ENCODE peak calls at places on chromosomes 1 and 21, in ten cellular contexts. U is uterus, L is body of pancreas, A is GM13976, Z is heart right ventricle, W is Peyer's patch, X is fibroblast of mammary gland, E is ascending aorta, T is brain microvascular endothelial cell, G is psoas muscle. Y is an unnamed sample.

GRCh38 chr1:205317311-205317917 is 4.1 kb downstream of the NUAK2 start:
- DNase-seq in U (peak; percentile 39), L (peak; percentile 98), A (no peak), Z (peak; percentile 53), W (peak; percentile 95), X (no peak), E (no peak), T (no peak), G (peak; percentile 82), Y (no peak)

GRCh38 chr21:26811031-26811430 is 34.2 kb downstream of the ADAMTS1 start:
- DNase-seq in U (no peak), L (no peak), A (no peak), Z (no peak), W (no peak), X (peak; percentile 56), E (no peak), T (peak; percentile 63), G (no peak), Y (no peak)

GRCh38 chr21:31335957-31336738 is 7.9 kb downstream of the TIAM1 start:
- DNase-seq in U (no peak), L (no peak), A (no peak), Z (peak; percentile 29), W (no peak), X (peak; percentile 96), E (no peak), T (peak; percentile 94), G (peak; percentile 33), Y (no peak)

GRCh38 chr21:36664678-36665022 is 34.3 kb upstream of the SIM2 start:
- DNase-seq in U (no peak), L (no peak), A (no peak), Z (no peak), W (no peak), X (no peak), E (no peak), T (no peak), G (peak; percentile 18), Y (no peak)

GRCh38 chr1:21508580-21509350 is 458 bp upstream of the ALPL start:
- DNase-seq in U (peak; percentile 24), L (peak; percentile 71), A (peak; percentile 91), Z (peak; percentile 68), W (peak; percentile 73), X (peak; percentile 42), E (no peak), T (no peak), G (peak; percentile 72), Y (peak; percentile 52)

GRCh38 chr1:63148825-63149645 is 173.3 kb upstream of the FOXD3 start:
- DNase-seq in U (no peak), L (peak; percentile 28), A (peak; percentile 13), Z (no peak), W (no peak), X (peak; percentile 32), E (no peak), T (peak; percentile 49), G (no peak), Y (no peak)

GRCh38 chr1:112388436-112388835 is 7.6 kb upstream of the CTTNBP2NL start:
- DNase-seq in U (no peak), L (no peak), A (no peak), Z (peak; percentile 54), W (no peak), X (peak; percentile 60), E (no peak), T (peak; percentile 45), G (no peak), Y (no peak)

GRCh38 chr1:229248821-229249817 is 21.8 kb upstream of the RAB4A start:
- DNase-seq in U (no peak), L (no peak), A (no peak), Z (no peak), W (no peak), X (no peak), E (no peak), T (no peak), G (no peak), Y (no peak)

GRCh38 chr1:240533154-240533780 is 78.7 kb downstream of the GREM2 start:
- DNase-seq in U (no peak), L (no peak), A (no peak), Z (no peak), W (no peak), X (no peak), E (no peak), T (no peak), G (no peak), Y (no peak)

GRCh38 chr1:226233293-226233692 is 9.8 kb downstream of the MIXL1 start:
- DNase-seq in U (no peak), L (no peak), A (no peak), Z (no peak), W (no peak), X (no peak), E (no peak), T (no peak), G (no peak), Y (no peak)

GRCh38 chr1:201880928-201881571 is 7.6 kb upstream of the SHISA4 start:
- DNase-seq in U (no peak), L (no peak), A (no peak), Z (no peak), W (no peak), X (no peak), E (no peak), T (no peak), G (no peak), Y (no peak)

GRCh38 chr1:104878203-104878911 is 1128.7 kb downstream of the AMY1C start:
- DNase-seq in U (no peak), L (no peak), A (no peak), Z (no peak), W (peak; percentile 20), X (no peak), E (no peak), T (no peak), G (no peak), Y (no peak)

GRCh38 chr1:38114231-38114630 is 67.6 kb upstream of the POU3F1 start:
- DNase-seq in U (no peak), L (peak; percentile 64), A (no peak), Z (no peak), W (peak; percentile 34), X (peak; percentile 11), E (peak; percentile 27), T (no peak), G (peak; percentile 26), Y (no peak)

GRCh38 chr1:156491151-156491949 is 9.2 kb downstream of the MEF2D start:
- DNase-seq in U (no peak), L (no peak), A (no peak), Z (no peak), W (no peak), X (no peak), E (no peak), T (no peak), G (no peak), Y (no peak)

GRCh38 chr1:156489166-156489934 is 11.2 kb downstream of the MEF2D start:
- DNase-seq in U (no peak), L (peak; percentile 52), A (peak; percentile 55), Z (peak; percentile 81), W (no peak), X (no peak), E (no peak), T (no peak), G (peak; percentile 80), Y (no peak)

GRCh38 chr1:156492013-156492590 is 8.5 kb downstream of the MEF2D start:
- DNase-seq in U (no peak), L (no peak), A (no peak), Z (no peak), W (no peak), X (no peak), E (no peak), T (no peak), G (no peak), Y (no peak)

GRCh38 chr1:156489935-156490293 is 10.7 kb downstream of the MEF2D start:
- DNase-seq in U (no peak), L (no peak), A (no peak), Z (no peak), W (no peak), X (no peak), E (no peak), T (no peak), G (no peak), Y (no peak)

GRCh38 chr1:156490401-156491032 is 10.1 kb downstream of the MEF2D start:
- DNase-seq in U (peak; percentile 69), L (no peak), A (no peak), Z (peak; percentile 82), W (peak; percentile 48), X (peak; percentile 52), E (no peak), T (no peak), G (no peak), Y (no peak)
- TF ChIP-seq CTCF in U (peak; percentile 57), L (peak; percentile 22), A (no peak), Z (peak; percentile 29), W (no peak), X (peak; percentile 20), E (peak; percentile 69), T (peak; percentile 55), G (peak; percentile 26), Y (no peak)

GRCh38 chr1:51341876-51342496 is 11.6 kb upstream of the TTC39A start:
- DNase-seq in U (no peak), L (no peak), A (peak; percentile 79), Z (no peak), W (no peak), X (no peak), E (no peak), T (no peak), G (no peak), Y (no peak)
- TF ChIP-seq CTCF in U (no peak), L (no peak), A (no peak), Z (no peak), W (no peak), X (peak; percentile 5), E (no peak), T (peak; percentile 22), G (no peak), Y (no peak)

GRCh38 chr1:171107257-171107940 is 16.7 kb downstream of the FMO3 start:
- DNase-seq in U (no peak), L (no peak), A (no peak), Z (no peak), W (no peak), X (peak; percentile 29), E (no peak), T (no peak), G (no peak), Y (no peak)

GRCh38 chr1:171113377-171113776 is 22.7 kb downstream of the FMO3 start:
- DNase-seq in U (no peak), L (no peak), A (no peak), Z (no peak), W (no peak), X (no peak), E (no peak), T (no peak), G (no peak), Y (no peak)

GRCh38 chr1:171103862-171104261 is 13.2 kb downstream of the FMO3 start:
- DNase-seq in U (no peak), L (no peak), A (no peak), Z (no peak), W (no peak), X (no peak), E (no peak), T (no peak), G (no peak), Y (no peak)

GRCh38 chr1:171110485-171111340 is 20.0 kb downstream of the FMO3 start:
- DNase-seq in U (no peak), L (no peak), A (no peak), Z (no peak), W (no peak), X (peak; percentile 76), E (no peak), T (no peak), G (no peak), Y (no peak)

GRCh38 chr1:171107969-171108368 is 17.3 kb downstream of the FMO3 start:
- DNase-seq in U (no peak), L (no peak), A (no peak), Z (no peak), W (no peak), X (no peak), E (no peak), T (no peak), G (no peak), Y (no peak)
- TF ChIP-seq CTCF in U (no peak), L (no peak), A (no peak), Z (no peak), W (no peak), X (no peak), E (no peak), T (no peak), G (no peak), Y (no peak)

GRCh38 chr1:170664828-170665617 is 1.1 kb downstream of the PRRX1 start:
- DNase-seq in U (peak; percentile 48), L (peak; percentile 29), A (peak; percentile 37), Z (no peak), W (peak; percentile 44), X (peak; percentile 30), E (no peak), T (peak; percentile 52), G (peak; percentile 63), Y (no peak)
- TF ChIP-seq CTCF in U (peak; percentile 17), L (peak; percentile 7), A (no peak), Z (peak; percentile 22), W (no peak), X (peak; percentile 10), E (no peak), T (peak; percentile 58), G (peak; percentile 27), Y (no peak)

Y was measured in natural killer cell.